ENCODE peak calls at places on chromosomes 12 and 14, in four cellular contexts. One of them, this sample, is unnamed.

GRCh38 chr14:103707329-103708263 is 7.7 kb downstream of the XRCC3 start:
- DNase-seq in heart right ventricle: no peak
- DNase-seq in CD8-positive, alpha-beta T cell: no peak
- DNase-seq in heart left ventricle: no peak
- DNase-seq in this sample: no peak

GRCh38 chr14:31842905-31843304 is 234.2 kb upstream of the ARHGAP5 start:
- DNase-seq in heart right ventricle: no peak
- DNase-seq in CD8-positive, alpha-beta T cell: no peak
- DNase-seq in heart left ventricle: no peak
- DNase-seq in this sample: no peak

GRCh38 chr14:38248629-38249028 is 7.3 kb downstream of the CLEC14A start:
- DNase-seq in heart right ventricle: no peak
- DNase-seq in CD8-positive, alpha-beta T cell: no peak
- DNase-seq in heart left ventricle: no peak
- DNase-seq in this sample: no peak

GRCh38 chr14:101600891-101601602 is 39.8 kb downstream of the DIO3 start:
- DNase-seq in heart left ventricle: no peak
- DNase-seq in CD8-positive, alpha-beta T cell: peak; percentile 5
- DNase-seq in heart right ventricle: no peak
- DNase-seq in this sample: peak; percentile 60

GRCh38 chr12:21129906-21130305 is 1.1 kb upstream of the SLCO1B1 start:
- DNase-seq in CD8-positive, alpha-beta T cell: no peak
- DNase-seq in heart right ventricle: no peak
- DNase-seq in heart left ventricle: no peak
- DNase-seq in this sample: no peak

GRCh38 chr12:49863946-49864816 is 21.3 kb upstream of the BCDIN3D start:
- DNase-seq in heart right ventricle: no peak
- DNase-seq in heart left ventricle: no peak
- DNase-seq in CD8-positive, alpha-beta T cell: no peak
- DNase-seq in this sample: peak; percentile 71

GRCh38 chr12:4809013-4809448 is 88.8 kb downstream of the GALNT8 start:
- DNase-seq in CD8-positive, alpha-beta T cell: no peak
- DNase-seq in heart right ventricle: peak; percentile 6
- DNase-seq in heart left ventricle: no peak
- DNase-seq in this sample: no peak

GRCh38 chr12:80556566-80556965 is 112.5 kb downstream of the PTPRQ start:
- DNase-seq in heart left ventricle: no peak
- DNase-seq in heart right ventricle: no peak
- DNase-seq in CD8-positive, alpha-beta T cell: no peak
- DNase-seq in this sample: no peak

GRCh38 chr14:99157676-99158075 is 114.3 kb downstream of the BCL11B start:
- DNase-seq in heart right ventricle: no peak
- DNase-seq in CD8-positive, alpha-beta T cell: no peak
- DNase-seq in heart left ventricle: no peak
- DNase-seq in this sample: peak; percentile 29

GRCh38 chr12:95733156-95733825 is 57.3 kb downstream of the NTN4 start:
- DNase-seq in CD8-positive, alpha-beta T cell: no peak
- DNase-seq in heart right ventricle: no peak
- DNase-seq in heart left ventricle: no peak
- DNase-seq in this sample: no peak

GRCh38 chr14:85316701-85317100 is 213.2 kb upstream of the FLRT2 start:
- DNase-seq in heart left ventricle: no peak
- DNase-seq in heart right ventricle: no peak
- DNase-seq in CD8-positive, alpha-beta T cell: no peak
- DNase-seq in this sample: no peak

GRCh38 chr12:130480887-130481286 is 143.2 kb downstream of the PIWIL1 start:
- DNase-seq in CD8-positive, alpha-beta T cell: no peak
- DNase-seq in heart right ventricle: no peak
- DNase-seq in heart left ventricle: no peak
- DNase-seq in this sample: no peak

GRCh38 chr12:107488666-107489065 is 196.9 kb upstream of the PWP1 start:
- DNase-seq in CD8-positive, alpha-beta T cell: no peak
- DNase-seq in heart left ventricle: no peak
- DNase-seq in heart right ventricle: no peak
- DNase-seq in this sample: no peak

GRCh38 chr12:2309647-2310046 is 256.9 kb downstream of the CACNA1C start:
- DNase-seq in CD8-positive, alpha-beta T cell: no peak
- DNase-seq in heart left ventricle: no peak
- DNase-seq in heart right ventricle: no peak
- DNase-seq in this sample: no peak

GRCh38 chr14:67168110-67168441 is 21.2 kb upstream of the GARIN2 start:
- DNase-seq in heart right ventricle: no peak
- DNase-seq in heart left ventricle: no peak
- DNase-seq in CD8-positive, alpha-beta T cell: no peak
- DNase-seq in this sample: no peak

GRCh38 chr14:22410497-22410896 is 178.5 kb downstream of the DAD1 start:
- DNase-seq in CD8-positive, alpha-beta T cell: no peak
- DNase-seq in heart right ventricle: no peak
- DNase-seq in heart left ventricle: no peak
- DNase-seq in this sample: no peak

GRCh38 chr12:120571299-120571698 is 9.9 kb downstream of the POP5 start:
- DNase-seq in CD8-positive, alpha-beta T cell: no peak
- DNase-seq in heart left ventricle: no peak
- DNase-seq in heart right ventricle: no peak
- DNase-seq in this sample: no peak

GRCh38 chr12:128918910-128919309 is 65.6 kb downstream of the GLT1D1 start:
- DNase-seq in heart right ventricle: no peak
- DNase-seq in heart left ventricle: no peak
- DNase-seq in CD8-positive, alpha-beta T cell: no peak
- DNase-seq in this sample: no peak

GRCh38 chr14:61452452-61452851 is 131.1 kb downstream of the PRKCH start:
- DNase-seq in heart left ventricle: no peak
- DNase-seq in heart right ventricle: no peak
- DNase-seq in CD8-positive, alpha-beta T cell: peak; percentile 59
- DNase-seq in this sample: no peak

GRCh38 chr12:21831671-21832357 is 57.3 kb upstream of the KCNJ8 start:
- DNase-seq in CD8-positive, alpha-beta T cell: no peak
- DNase-seq in heart right ventricle: peak; percentile 36
- DNase-seq in heart left ventricle: peak; percentile 29
- DNase-seq in this sample: no peak

GRCh38 chr12:100229036-100229635 is 28.5 kb downstream of the ACTR6 start:
- DNase-seq in heart right ventricle: no peak
- DNase-seq in CD8-positive, alpha-beta T cell: no peak
- DNase-seq in heart left ventricle: no peak
- DNase-seq in this sample: no peak

GRCh38 chr14:95472819-95473251 is 43.6 kb downstream of the SYNE3 start:
- DNase-seq in heart left ventricle: no peak
- DNase-seq in heart right ventricle: no peak
- DNase-seq in CD8-positive, alpha-beta T cell: no peak
- DNase-seq in this sample: no peak

GRCh38 chr14:59630281-59630963 is 53.8 kb upstream of the CCDC175 start:
- DNase-seq in CD8-positive, alpha-beta T cell: no peak
- DNase-seq in heart right ventricle: no peak
- DNase-seq in heart left ventricle: no peak
- DNase-seq in this sample: no peak

GRCh38 chr12:44259890-44260289 is 424.0 kb downstream of the TMEM117 start:
- DNase-seq in heart left ventricle: no peak
- DNase-seq in CD8-positive, alpha-beta T cell: no peak
- DNase-seq in heart right ventricle: no peak
- DNase-seq in this sample: no peak

GRCh38 chr12:58086930-58087329 is 145.6 kb downstream of the ATP23 start:
- DNase-seq in heart left ventricle: no peak
- DNase-seq in CD8-positive, alpha-beta T cell: no peak
- DNase-seq in heart right ventricle: no peak
- DNase-seq in this sample: no peak

GRCh38 chr14:73680821-73681220 is 33.4 kb downstream of the PNMA1 start:
- DNase-seq in heart left ventricle: no peak
- DNase-seq in CD8-positive, alpha-beta T cell: no peak
- DNase-seq in heart right ventricle: no peak
- DNase-seq in this sample: no peak

GRCh38 chr12:14239350-14239934 is 126.0 kb upstream of the ATF7IP start:
- DNase-seq in CD8-positive, alpha-beta T cell: peak; percentile 30
- DNase-seq in heart left ventricle: no peak
- DNase-seq in heart right ventricle: peak; percentile 14
- DNase-seq in this sample: no peak

GRCh38 chr14:68458840-68459469 is 333.9 kb downstream of the ZFP36L1 start:
- DNase-seq in CD8-positive, alpha-beta T cell: no peak
- DNase-seq in heart right ventricle: peak; percentile 57
- DNase-seq in heart left ventricle: peak; percentile 65
- DNase-seq in this sample: no peak

GRCh38 chr12:49413010-49413409 is 45.7 kb downstream of the SPATS2 start:
- DNase-seq in CD8-positive, alpha-beta T cell: no peak
- DNase-seq in heart left ventricle: no peak
- DNase-seq in heart right ventricle: no peak
- DNase-seq in this sample: no peak

GRCh38 chr14:35807131-35807961 is 1.7 kb downstream of the RALGAPA1 start:
- DNase-seq in CD8-positive, alpha-beta T cell: no peak
- DNase-seq in heart left ventricle: no peak
- DNase-seq in heart right ventricle: no peak
- DNase-seq in this sample: no peak

GRCh38 chr14:69313176-69313575 is 53.2 kb downstream of the GALNT16 start:
- DNase-seq in heart left ventricle: no peak
- DNase-seq in CD8-positive, alpha-beta T cell: no peak
- DNase-seq in heart right ventricle: no peak
- DNase-seq in this sample: no peak

GRCh38 chr12:69570000-69570516 is 15.2 kb upstream of the CCT2 start:
- DNase-seq in CD8-positive, alpha-beta T cell: no peak
- DNase-seq in heart left ventricle: no peak
- DNase-seq in heart right ventricle: no peak
- DNase-seq in this sample: no peak

GRCh38 chr12:69563166-69563762 is 22.0 kb upstream of the CCT2 start:
- DNase-seq in heart left ventricle: no peak
- DNase-seq in CD8-positive, alpha-beta T cell: no peak
- DNase-seq in heart right ventricle: no peak
- DNase-seq in this sample: no peak

GRCh38 chr12:69569236-69569635 is 16.0 kb upstream of the CCT2 start:
- DNase-seq in heart right ventricle: no peak
- DNase-seq in CD8-positive, alpha-beta T cell: no peak
- DNase-seq in heart left ventricle: no peak
- DNase-seq in this sample: no peak

GRCh38 chr12:69570545-69571399 is 14.5 kb upstream of the CCT2 start:
- DNase-seq in heart left ventricle: peak; percentile 18
- DNase-seq in heart right ventricle: peak; percentile 56
- DNase-seq in CD8-positive, alpha-beta T cell: peak; percentile 54
- DNase-seq in this sample: no peak

DNA sequence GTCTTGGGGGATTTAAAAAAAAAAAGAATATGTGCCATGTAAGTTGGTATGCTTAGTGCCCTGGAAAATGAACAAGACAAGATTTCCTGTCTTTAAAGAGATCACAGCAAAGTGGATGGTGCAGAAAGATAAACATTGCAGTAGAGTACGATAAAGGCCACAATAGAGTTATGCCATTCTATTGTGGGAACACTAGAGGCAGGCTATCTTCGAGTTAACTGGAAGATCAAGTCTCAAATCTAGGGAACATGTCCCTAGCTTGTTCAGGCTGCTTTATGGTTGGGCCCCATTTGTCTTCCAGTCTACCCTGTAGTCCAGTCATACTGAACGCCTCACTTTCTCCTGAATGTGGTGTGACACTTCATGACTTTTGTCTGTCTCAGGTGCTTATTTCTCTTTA is 18.7 kb upstream of the CCT2 start:
- DNase-seq in CD8-positive, alpha-beta T cell: no peak
- DNase-seq in heart left ventricle: no peak
- DNase-seq in heart right ventricle: no peak
- DNase-seq in this sample: no peak
- TF ChIP-seq CTCF in CD8-positive, alpha-beta T cell: no peak
- TF ChIP-seq CTCF in heart left ventricle: no peak
- TF ChIP-seq CTCF in heart right ventricle: no peak
- TF ChIP-seq CTCF in this sample: no peak

DNA sequence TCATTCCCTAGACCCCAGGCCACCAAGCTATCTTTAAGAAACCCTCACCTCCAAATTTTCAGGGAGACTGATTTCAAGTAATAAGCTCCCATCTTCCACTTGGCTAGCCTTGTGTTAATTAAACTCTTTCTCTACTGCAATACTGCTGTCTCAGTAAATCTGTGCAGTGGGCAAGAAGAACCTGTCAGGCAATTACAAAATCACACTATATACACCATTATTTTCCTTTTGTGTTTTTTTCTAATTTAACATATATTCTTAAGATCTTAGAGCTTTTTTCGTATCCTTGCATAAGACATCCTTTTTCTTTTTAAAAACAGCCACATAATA is 7.7 kb upstream of the GOLGA5 start:
- DNase-seq in CD8-positive, alpha-beta T cell: no peak
- DNase-seq in heart left ventricle: no peak
- DNase-seq in heart right ventricle: no peak
- DNase-seq in this sample: no peak
- H3K27ac ChIP-seq in CD8-positive, alpha-beta T cell: no peak overlapping the region
- H3K27ac ChIP-seq in heart left ventricle: peak overlapping the region; percentile 54
- H3K27ac ChIP-seq in heart right ventricle: peak overlapping the region; percentile 71
- H3K27ac ChIP-seq in this sample: peak overlapping the region; percentile 56

GRCh38 chr12:132438726-132439125 is 51.2 kb upstream of the FBRSL1 start:
- DNase-seq in CD8-positive, alpha-beta T cell: no peak
- DNase-seq in heart right ventricle: no peak
- DNase-seq in heart left ventricle: no peak
- DNase-seq in this sample: no peak
- H3K4me3 ChIP-seq in CD8-positive, alpha-beta T cell: no peak overlapping the region
- H3K4me3 ChIP-seq in heart right ventricle: no peak overlapping the region
- H3K4me3 ChIP-seq in heart left ventricle: no peak overlapping the region
- H3K4me3 ChIP-seq in this sample: no peak overlapping the region

GRCh38 chr12:74370608-74371216 is 166.9 kb upstream of the ATXN7L3B start:
- DNase-seq in heart left ventricle: no peak
- DNase-seq in CD8-positive, alpha-beta T cell: no peak
- DNase-seq in heart right ventricle: no peak
- DNase-seq in this sample: no peak

GRCh38 chr12:74365178-74365964 is 172.3 kb upstream of the ATXN7L3B start:
- DNase-seq in heart left ventricle: no peak
- DNase-seq in heart right ventricle: no peak
- DNase-seq in CD8-positive, alpha-beta T cell: no peak
- DNase-seq in this sample: no peak
- TF ChIP-seq CTCF in heart left ventricle: no peak
- TF ChIP-seq CTCF in heart right ventricle: no peak
- TF ChIP-seq CTCF in CD8-positive, alpha-beta T cell: no peak
- TF ChIP-seq CTCF in this sample: no peak

GRCh38 chr14:93024493-93024892 is 91.2 kb downstream of the ITPK1 start:
- DNase-seq in heart left ventricle: no peak
- DNase-seq in CD8-positive, alpha-beta T cell: no peak
- DNase-seq in heart right ventricle: no peak
- DNase-seq in this sample: no peak

GRCh38 chr14:93023039-93023438 is 92.7 kb downstream of the ITPK1 start:
- DNase-seq in heart right ventricle: no peak
- DNase-seq in CD8-positive, alpha-beta T cell: no peak
- DNase-seq in heart left ventricle: no peak
- DNase-seq in this sample: no peak

GRCh38 chr14:93027810-93028723 is 87.7 kb downstream of the ITPK1 start:
- DNase-seq in heart left ventricle: no peak
- DNase-seq in heart right ventricle: no peak
- DNase-seq in CD8-positive, alpha-beta T cell: no peak
- DNase-seq in this sample: no peak

GRCh38 chr14:93023802-93024434 is 91.8 kb downstream of the ITPK1 start:
- DNase-seq in CD8-positive, alpha-beta T cell: no peak
- DNase-seq in heart left ventricle: no peak
- DNase-seq in heart right ventricle: no peak
- DNase-seq in this sample: no peak

DNA sequence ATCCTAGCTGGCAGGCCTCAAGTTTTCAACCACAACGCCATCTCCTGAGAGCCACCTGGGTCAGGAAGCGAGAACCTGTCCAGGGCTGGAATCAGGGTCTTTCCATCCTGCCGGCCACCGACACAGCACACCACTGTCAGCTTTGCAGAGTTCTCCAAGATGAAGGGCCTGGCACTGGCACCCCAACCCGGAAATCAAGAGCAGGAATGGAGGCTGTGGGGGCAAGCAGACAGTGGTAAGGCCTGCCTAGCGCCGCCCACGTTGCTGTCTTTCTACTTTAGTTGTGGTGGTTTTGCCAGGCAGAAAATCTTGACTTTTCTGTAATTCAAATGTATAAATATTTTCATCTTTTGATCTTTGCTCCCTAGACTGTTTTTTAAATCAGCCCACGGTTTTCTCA is 90.7 kb downstream of the ITPK1 start:
- DNase-seq in CD8-positive, alpha-beta T cell: peak; percentile 27
- DNase-seq in heart left ventricle: no peak
- DNase-seq in heart right ventricle: no peak
- DNase-seq in this sample: no peak
- H3K27ac ChIP-seq in CD8-positive, alpha-beta T cell: peak overlapping the region; percentile 15
- H3K27ac ChIP-seq in heart left ventricle: no peak overlapping the region
- H3K27ac ChIP-seq in heart right ventricle: no peak overlapping the region
- H3K27ac ChIP-seq in this sample: no peak overlapping the region